ENCODE peak calls at places on chromosomes 12 and 14, in seven cellular contexts. L is GM12865; I is activated gamma-delta T cell treated with Interleukin-2 at 50 U/mL for 16 hours; B is NCI-H526; N is activated CD4-positive, alpha-beta T cell treated with anti-CD3 and anti-CD28 coated beads, Interleukin-2, amount 10 ng/mL, durations not matched to agents 7 days and 5 days; O is activated T-cell treated with anti-CD3 and anti-CD28 coated beads, Interleukin-2, amount 50 U/mL, for 24 hours; E is T-helper 17 cell. H is an unnamed sample.

GRCh38 chr12:8493084-8493483 is 20.2 kb upstream of the CLEC4D start:
- DNase-seq in L (peak; percentile 78), I (peak; percentile 20), B (no peak), N (peak; percentile 67), O (no peak), E (no peak), H (peak; percentile 12)

GRCh38 chr12:69851976-69852375 is 26.9 kb downstream of the MYRFL start:
- DNase-seq in L (no peak), I (no peak), B (no peak), N (no peak), O (no peak), E (no peak), H (no peak)

GRCh38 chr14:94373708-94374107 is 14.7 kb downstream of the SERPINA1 start:
- DNase-seq in L (no peak), I (no peak), B (no peak), N (no peak), O (no peak), E (no peak), H (no peak)

GRCh38 chr12:51505363-51505762 is 80.7 kb downstream of the SLC4A8 start:
- DNase-seq in L (no peak), I (no peak), B (no peak), N (no peak), O (no peak), E (no peak), H (no peak)

GRCh38 chr12:77133566-77133965 is 68.2 kb upstream of the E2F7 start:
- DNase-seq in L (peak; percentile 42), I (no peak), B (no peak), N (peak; percentile 29), O (no peak), E (no peak), H (no peak)

GRCh38 chr12:106953352-106954260 is 2.1 kb upstream of the TMEM263 start:
- DNase-seq in L (no peak), I (no peak), B (no peak), N (no peak), O (no peak), E (no peak), H (no peak)

GRCh38 chr14:93778856-93779629 is 9.2 kb downstream of the PRIMA1 start:
- DNase-seq in L (no peak), I (no peak), B (no peak), N (no peak), O (no peak), E (no peak), H (no peak)

GRCh38 chr14:20350860-20351259 is 7.4 kb downstream of the PARP2 start:
- DNase-seq in L (no peak), I (no peak), B (no peak), N (no peak), O (no peak), E (no peak), H (no peak)

GRCh38 chr14:58808828-58809227 is 171.1 kb downstream of the DACT1 start:
- DNase-seq in L (no peak), I (no peak), B (no peak), N (no peak), O (no peak), E (no peak), H (no peak)

GRCh38 chr14:74035556-74035955 is 16.4 kb downstream of the BBOF1 start:
- DNase-seq in L (no peak), I (no peak), B (no peak), N (no peak), O (no peak), E (no peak), H (no peak)

GRCh38 chr14:32004300-32004699 is 72.8 kb upstream of the ARHGAP5 start:
- DNase-seq in L (no peak), I (no peak), B (no peak), N (no peak), O (no peak), E (no peak), H (no peak)

GRCh38 chr12:13964666-13965065 is 16.7 kb downstream of the GRIN2B start:
- DNase-seq in L (no peak), I (no peak), B (no peak), N (no peak), O (no peak), E (no peak), H (no peak)

GRCh38 chr12:106139422-106140141 is 828 bp upstream of the NUAK1 start:
- DNase-seq in L (peak; percentile 9), I (peak; percentile 19), B (peak; percentile 83), N (no peak), O (no peak), E (no peak), H (no peak)

H was measured in effector memory CD8-positive, alpha-beta T cell.